ENCODE peak calls at places on chromosomes 4 and X, in ten cellular contexts. T is non-pigmented ciliary epithelial cell; A is NCI-H1105; F is A549; L is activated CD4-positive, CD25-positive, alpha-beta regulatory T cell; J is activated T-helper 1 cell treated with anti-CD3 and anti-CD28 coated beads, Interleukin-12 subunit alpha, Interleukin-12 subunit beta, Interleukin-2, Interleukin-4 antibody, amounts not matched to agents 30 ng/mL and 10 ng/mL and 1 ng/mL, durations not matched to agents 14 hours and 24 hours and 36 hours; B is stimulated activated CD4-positive, alpha-beta T cell treated with anti-CD3 and anti-CD28 coated beads, Interleukin-12 subunit alpha, Interleukin-12 subunit beta, amount 100 ng/mL, for 4 hours; D is NCI-H2171; S is NCI-H1092 treated with DMSO at 0.1 percent for 48 hours; Z is AG09309. G is an unnamed sample.

GRCh38 chrX:150942958-150943594 is 40.1 kb upstream of the HMGB3 start:
- DNase-seq in Z (no peak), B (no peak), S (peak; percentile 33), D (no peak), J (no peak), F (no peak), A (peak; percentile 38), L (no peak), T (no peak), G (no peak)

GRCh38 chrX:46929439-46930018 is 17.3 kb downstream of the JADE3 start:
- DNase-seq in F (no peak), J (no peak), Z (no peak), L (no peak), T (peak; percentile 20), A (no peak), S (no peak), B (no peak), D (no peak), G (no peak)

GRCh38 chr4:110654254-110654635 is 31.4 kb upstream of the PITX2 start:
- DNase-seq in L (no peak), B (no peak), J (no peak), A (no peak), F (no peak), T (no peak), D (no peak), S (no peak), Z (peak; percentile 38), G (no peak)

GRCh38 chrX:24377911-24378468 is 17.6 kb downstream of the SUPT20HL1 start:
- DNase-seq in Z (no peak), T (no peak), L (no peak), S (no peak), D (no peak), J (no peak), B (no peak), A (no peak), F (no peak), G (no peak)

GRCh38 chr4:55543858-55544257 is 2.9 kb downstream of the CLOCK start:
- DNase-seq in J (no peak), Z (no peak), D (no peak), A (no peak), T (no peak), B (no peak), L (no peak), S (peak; percentile 4), F (no peak), G (no peak)

GRCh38 chr4:147318581-147318980 is 162.3 kb upstream of the EDNRA start:
- DNase-seq in T (no peak), B (no peak), L (no peak), J (no peak), Z (no peak), S (no peak), A (no peak), F (no peak), D (no peak), G (no peak)

GRCh38 chr4:69849297-69849696 is 10.6 kb downstream of the SULT1E1 start:
- DNase-seq in T (no peak), Z (no peak), D (no peak), J (no peak), B (no peak), S (no peak), L (no peak), F (no peak), A (no peak), G (no peak)

GRCh38 chr4:51836531-51836930 is 6.4 kb upstream of the DCUN1D4 start:
- DNase-seq in J (no peak), B (no peak), A (no peak), F (no peak), T (no peak), D (no peak), S (no peak), Z (no peak), L (no peak), G (no peak)

GRCh38 chrX:39802354-39802753 is 295.4 kb downstream of the BCOR start:
- DNase-seq in T (no peak), A (no peak), S (no peak), J (no peak), L (no peak), B (no peak), D (no peak), F (no peak), Z (no peak), G (no peak)

GRCh38 chrX:72270316-72270866 is 6.7 kb downstream of the RPS4X start:
- DNase-seq in T (no peak), D (no peak), L (no peak), S (no peak), Z (no peak), B (no peak), F (no peak), A (no peak), J (no peak), G (no peak)

GRCh38 chr4:76090241-76090691 is 15.8 kb downstream of the ART3 start:
- DNase-seq in S (no peak), T (peak; percentile 91), B (no peak), L (no peak), Z (peak; percentile 74), F (no peak), A (no peak), J (no peak), D (no peak), G (no peak)

GRCh38 chr4:135744928-135745327 is 1543.3 kb upstream of the PABPC4L start:
- DNase-seq in A (no peak), F (no peak), L (no peak), D (no peak), J (no peak), Z (no peak), B (no peak), S (no peak), T (no peak), G (no peak)

GRCh38 chrX:39065051-39065871 is 264.0 kb downstream of the MID1IP1 start:
- DNase-seq in S (peak; percentile 96), Z (no peak), D (peak; percentile 59), L (no peak), F (no peak), J (no peak), T (no peak), B (no peak), A (peak; percentile 86), G (peak; percentile 36)

GRCh38 chr4:37549003-37549402 is 137.2 kb downstream of the RELL1 start:
- DNase-seq in J (no peak), L (no peak), S (no peak), F (no peak), D (no peak), B (no peak), Z (peak; percentile 34), T (peak; percentile 85), A (no peak), G (no peak)

GRCh38 chr4:123583043-123583442 is 186.4 kb downstream of the SPRY1 start:
- DNase-seq in D (no peak), J (no peak), A (no peak), Z (no peak), T (no peak), F (no peak), B (no peak), L (no peak), S (no peak), G (no peak)

GRCh38 chrX:120653000-120653399 is 23.1 kb upstream of the C1GALT1C1 start:
- DNase-seq in Z (no peak), B (no peak), A (no peak), J (no peak), L (no peak), T (no peak), F (no peak), D (peak; percentile 67), S (no peak), G (peak; percentile 82)

GRCh38 chr4:107069049-107069448 is 32.9 kb upstream of the DKK2 start:
- DNase-seq in D (no peak), B (no peak), A (no peak), L (no peak), Z (peak; percentile 43), F (no peak), J (no peak), S (no peak), T (peak; percentile 85), G (no peak)

GRCh38 chrX:154714925-154715324 is 36.0 kb downstream of the GAB3 start:
- DNase-seq in B (peak; percentile 7), D (no peak), F (peak; percentile 53), J (peak; percentile 38), T (no peak), L (peak; percentile 12), S (peak; percentile 22), A (peak; percentile 33), Z (no peak), G (no peak)

GRCh38 chr4:20625460-20625859 is 74.8 kb upstream of the PACRGL start:
- DNase-seq in A (no peak), Z (no peak), D (no peak), S (no peak), F (no peak), J (no peak), T (no peak), B (no peak), L (no peak), G (no peak)